ENCODE peak calls at places on chromosomes 12 and 14, in five cellular contexts. One of them, this sample, is unnamed.
A peak's percentile ranks its signal among the peaks of the same experiment; 100 is the strongest.

GRCh38 chr12:5246196-5246595 is 185.7 kb upstream of the NTF3 start:
- DNase-seq in aorta: no peak
- DNase-seq in amniotic stem cell: no peak
- DNase-seq in dorsolateral prefrontal cortex: no peak
- DNase-seq in iPS DF 6.9: peak; percentile 43
- DNase-seq in this sample: no peak

GRCh38 chr12:14868916-14869315 is 16.7 kb downstream of the MGP start:
- DNase-seq in iPS DF 6.9: no peak
- DNase-seq in dorsolateral prefrontal cortex: no peak
- DNase-seq in aorta: no peak
- DNase-seq in amniotic stem cell: no peak
- DNase-seq in this sample: no peak

GRCh38 chr12:112131686-112132085 is 6.3 kb downstream of the TRAFD1 start:
- DNase-seq in dorsolateral prefrontal cortex: no peak
- DNase-seq in aorta: no peak
- DNase-seq in iPS DF 6.9: no peak
- DNase-seq in amniotic stem cell: no peak
- DNase-seq in this sample: no peak

GRCh38 chr14:94971750-94972149 is 185.6 kb downstream of the DICER1 start:
- DNase-seq in aorta: no peak
- DNase-seq in iPS DF 6.9: no peak
- DNase-seq in amniotic stem cell: no peak
- DNase-seq in dorsolateral prefrontal cortex: no peak
- DNase-seq in this sample: no peak

GRCh38 chr12:3242199-3242863 is 165.2 kb downstream of the TSPAN9 start:
- DNase-seq in amniotic stem cell: no peak
- DNase-seq in dorsolateral prefrontal cortex: no peak
- DNase-seq in iPS DF 6.9: no peak
- DNase-seq in aorta: no peak
- DNase-seq in this sample: no peak

GRCh38 chr12:69897744-69898143 is 72.7 kb downstream of the MYRFL start:
- DNase-seq in aorta: no peak
- DNase-seq in amniotic stem cell: no peak
- DNase-seq in iPS DF 6.9: no peak
- DNase-seq in dorsolateral prefrontal cortex: peak; percentile 19
- DNase-seq in this sample: peak; percentile 60

GRCh38 chr12:2664721-2665577 is 129.8 kb upstream of the FKBP4 start:
- DNase-seq in iPS DF 6.9: no peak
- DNase-seq in aorta: peak; percentile 68
- DNase-seq in dorsolateral prefrontal cortex: no peak
- DNase-seq in amniotic stem cell: no peak
- DNase-seq in this sample: no peak

GRCh38 chr12:100741084-100741711 is 53.4 kb upstream of the ANO4 start:
- DNase-seq in amniotic stem cell: no peak
- DNase-seq in aorta: no peak
- DNase-seq in iPS DF 6.9: no peak
- DNase-seq in dorsolateral prefrontal cortex: no peak
- DNase-seq in this sample: no peak

GRCh38 chr12:109529618-109530300 is 43.5 kb downstream of the MMAB start:
- DNase-seq in aorta: peak; percentile 15
- DNase-seq in iPS DF 6.9: no peak
- DNase-seq in amniotic stem cell: no peak
- DNase-seq in dorsolateral prefrontal cortex: no peak
- DNase-seq in this sample: no peak

GRCh38 chr12:105270671-105271255 is 34.8 kb upstream of the APPL2 start:
- DNase-seq in iPS DF 6.9: no peak
- DNase-seq in aorta: no peak
- DNase-seq in amniotic stem cell: no peak
- DNase-seq in dorsolateral prefrontal cortex: no peak
- DNase-seq in this sample: no peak

GRCh38 chr14:94717808-94718207 is 52.1 kb downstream of the GSC start:
- DNase-seq in iPS DF 6.9: no peak
- DNase-seq in aorta: peak; percentile 5
- DNase-seq in dorsolateral prefrontal cortex: no peak
- DNase-seq in amniotic stem cell: no peak
- DNase-seq in this sample: no peak